ENCODE peak calls at places on chromosomes 2 and 18, in nine cellular contexts. One of them, this sample, is unnamed.

GRCh38 chr2:15323227-15323626 is 237.9 kb downstream of the NBAS start:
- DNase-seq in naive thymus-derived CD4-positive, alpha-beta T cell: no peak
- DNase-seq in stimulated activated naive CD4-positive, alpha-beta T cell: no peak
- DNase-seq in Karpas-422: no peak
- DNase-seq in germinal center: no peak
- DNase-seq in naive B cell: no peak
- DNase-seq in psoas muscle: no peak
- DNase-seq in cardiac muscle cell: no peak
- DNase-seq in mesothelial cell of epicardium: no peak
- DNase-seq in this sample: no peak

GRCh38 chr18:51739044-51739666 is 541.7 kb upstream of the MEX3C start:
- DNase-seq in naive thymus-derived CD4-positive, alpha-beta T cell: no peak
- DNase-seq in stimulated activated naive CD4-positive, alpha-beta T cell: no peak
- DNase-seq in Karpas-422: no peak
- DNase-seq in germinal center: no peak
- DNase-seq in naive B cell: no peak
- DNase-seq in psoas muscle: no peak
- DNase-seq in cardiac muscle cell: no peak
- DNase-seq in mesothelial cell of epicardium: no peak
- DNase-seq in this sample: no peak

GRCh38 chr2:210421916-210422315 is 54.6 kb downstream of the LANCL1 start:
- DNase-seq in naive thymus-derived CD4-positive, alpha-beta T cell: no peak
- DNase-seq in stimulated activated naive CD4-positive, alpha-beta T cell: no peak
- DNase-seq in Karpas-422: no peak
- DNase-seq in germinal center: no peak
- DNase-seq in naive B cell: no peak
- DNase-seq in psoas muscle: no peak
- DNase-seq in cardiac muscle cell: peak
- DNase-seq in mesothelial cell of epicardium: no peak
- DNase-seq in this sample: no peak

GRCh38 chr2:97871096-97871780 is 124.5 kb downstream of the TMEM131 start:
- DNase-seq in naive thymus-derived CD4-positive, alpha-beta T cell: no peak
- DNase-seq in stimulated activated naive CD4-positive, alpha-beta T cell: no peak
- DNase-seq in Karpas-422: no peak
- DNase-seq in germinal center: no peak
- DNase-seq in naive B cell: no peak
- DNase-seq in psoas muscle: no peak
- DNase-seq in cardiac muscle cell: no peak
- DNase-seq in mesothelial cell of epicardium: no peak
- DNase-seq in this sample: no peak

GRCh38 chr18:12282436-12283039 is 25.5 kb upstream of the TUBB6 start:
- DNase-seq in naive thymus-derived CD4-positive, alpha-beta T cell: no peak
- DNase-seq in stimulated activated naive CD4-positive, alpha-beta T cell: no peak
- DNase-seq in Karpas-422: no peak
- DNase-seq in germinal center: no peak
- DNase-seq in naive B cell: no peak
- DNase-seq in psoas muscle: no peak
- DNase-seq in cardiac muscle cell: no peak
- DNase-seq in mesothelial cell of epicardium: no peak
- DNase-seq in this sample: no peak

GRCh38 chr2:132416080-132416911 is at the start of gene GPR39:
- DNase-seq in naive thymus-derived CD4-positive, alpha-beta T cell: no peak
- DNase-seq in stimulated activated naive CD4-positive, alpha-beta T cell: no peak
- DNase-seq in Karpas-422: no peak
- DNase-seq in germinal center: peak
- DNase-seq in naive B cell: no peak
- DNase-seq in psoas muscle: peak
- DNase-seq in cardiac muscle cell: peak
- DNase-seq in mesothelial cell of epicardium: peak
- DNase-seq in this sample: no peak

GRCh38 chr2:236889791-236890704 is 195.6 kb upstream of the COPS8 start:
- DNase-seq in naive thymus-derived CD4-positive, alpha-beta T cell: no peak
- DNase-seq in stimulated activated naive CD4-positive, alpha-beta T cell: no peak
- DNase-seq in Karpas-422: no peak
- DNase-seq in germinal center: no peak
- DNase-seq in naive B cell: no peak
- DNase-seq in psoas muscle: no peak
- DNase-seq in cardiac muscle cell: no peak
- DNase-seq in mesothelial cell of epicardium: no peak
- DNase-seq in this sample: no peak

GRCh38 chr2:205934443-205934842 is 151.5 kb downstream of the INO80D start:
- DNase-seq in naive thymus-derived CD4-positive, alpha-beta T cell: no peak
- DNase-seq in stimulated activated naive CD4-positive, alpha-beta T cell: no peak
- DNase-seq in Karpas-422: no peak
- DNase-seq in germinal center: no peak
- DNase-seq in naive B cell: no peak
- DNase-seq in psoas muscle: no peak
- DNase-seq in cardiac muscle cell: no peak
- DNase-seq in mesothelial cell of epicardium: no peak
- DNase-seq in this sample: no peak

GRCh38 chr18:68263481-68263880 is 451.4 kb downstream of the TMX3 start:
- DNase-seq in naive thymus-derived CD4-positive, alpha-beta T cell: no peak
- DNase-seq in stimulated activated naive CD4-positive, alpha-beta T cell: no peak
- DNase-seq in Karpas-422: no peak
- DNase-seq in germinal center: no peak
- DNase-seq in naive B cell: no peak
- DNase-seq in psoas muscle: no peak
- DNase-seq in cardiac muscle cell: no peak
- DNase-seq in mesothelial cell of epicardium: no peak
- DNase-seq in this sample: no peak

GRCh38 chr18:8805552-8805951 is 100.2 kb downstream of the MTCL1 start:
- DNase-seq in naive thymus-derived CD4-positive, alpha-beta T cell: no peak
- DNase-seq in stimulated activated naive CD4-positive, alpha-beta T cell: no peak
- DNase-seq in Karpas-422: no peak
- DNase-seq in germinal center: no peak
- DNase-seq in naive B cell: no peak
- DNase-seq in psoas muscle: no peak
- DNase-seq in cardiac muscle cell: no peak
- DNase-seq in mesothelial cell of epicardium: no peak
- DNase-seq in this sample: no peak

GRCh38 chr2:216632321-216632951 is 784 bp upstream of the IGFBP2 start:
- DNase-seq in naive thymus-derived CD4-positive, alpha-beta T cell: no peak
- DNase-seq in stimulated activated naive CD4-positive, alpha-beta T cell: no peak
- DNase-seq in Karpas-422: no peak
- DNase-seq in germinal center: no peak
- DNase-seq in naive B cell: no peak
- DNase-seq in psoas muscle: no peak
- DNase-seq in cardiac muscle cell: peak
- DNase-seq in mesothelial cell of epicardium: no peak
- DNase-seq in this sample: no peak

GRCh38 chr2:128734521-128735295 is 416.0 kb upstream of the HS6ST1 start:
- DNase-seq in naive thymus-derived CD4-positive, alpha-beta T cell: peak
- DNase-seq in stimulated activated naive CD4-positive, alpha-beta T cell: no peak
- DNase-seq in Karpas-422: no peak
- DNase-seq in germinal center: peak
- DNase-seq in naive B cell: peak
- DNase-seq in psoas muscle: peak
- DNase-seq in cardiac muscle cell: no peak
- DNase-seq in mesothelial cell of epicardium: no peak
- DNase-seq in this sample: no peak

GRCh38 chr2:217370391-217370790 is 510.5 kb upstream of the TNP1 start:
- DNase-seq in naive thymus-derived CD4-positive, alpha-beta T cell: no peak
- DNase-seq in stimulated activated naive CD4-positive, alpha-beta T cell: no peak
- DNase-seq in Karpas-422: no peak
- DNase-seq in germinal center: no peak
- DNase-seq in naive B cell: no peak
- DNase-seq in psoas muscle: peak
- DNase-seq in cardiac muscle cell: no peak
- DNase-seq in mesothelial cell of epicardium: no peak
- DNase-seq in this sample: no peak

GRCh38 chr2:165425556-165425955 is 43.9 kb upstream of the CSRNP3 start:
- DNase-seq in naive thymus-derived CD4-positive, alpha-beta T cell: no peak
- DNase-seq in stimulated activated naive CD4-positive, alpha-beta T cell: no peak
- DNase-seq in Karpas-422: no peak
- DNase-seq in germinal center: no peak
- DNase-seq in naive B cell: no peak
- DNase-seq in psoas muscle: no peak
- DNase-seq in cardiac muscle cell: no peak
- DNase-seq in mesothelial cell of epicardium: no peak
- DNase-seq in this sample: no peak

GRCh38 chr2:148927010-148927409 is 52.0 kb downstream of the KIF5C start:
- DNase-seq in naive thymus-derived CD4-positive, alpha-beta T cell: no peak
- DNase-seq in stimulated activated naive CD4-positive, alpha-beta T cell: peak
- DNase-seq in Karpas-422: peak
- DNase-seq in germinal center: peak
- DNase-seq in naive B cell: peak
- DNase-seq in psoas muscle: no peak
- DNase-seq in cardiac muscle cell: no peak
- DNase-seq in mesothelial cell of epicardium: no peak
- DNase-seq in this sample: no peak

GRCh38 chr2:60391250-60392013 is 162.0 kb downstream of the BCL11A start:
- DNase-seq in naive thymus-derived CD4-positive, alpha-beta T cell: no peak
- DNase-seq in stimulated activated naive CD4-positive, alpha-beta T cell: no peak
- DNase-seq in Karpas-422: no peak
- DNase-seq in germinal center: no peak
- DNase-seq in naive B cell: no peak
- DNase-seq in psoas muscle: no peak
- DNase-seq in cardiac muscle cell: no peak
- DNase-seq in mesothelial cell of epicardium: no peak
- DNase-seq in this sample: no peak

GRCh38 chr18:75880913-75881504 is 453.5 kb upstream of the SMIM21 start:
- DNase-seq in naive thymus-derived CD4-positive, alpha-beta T cell: no peak
- DNase-seq in stimulated activated naive CD4-positive, alpha-beta T cell: no peak
- DNase-seq in Karpas-422: no peak
- DNase-seq in germinal center: no peak
- DNase-seq in naive B cell: no peak
- DNase-seq in psoas muscle: no peak
- DNase-seq in cardiac muscle cell: no peak
- DNase-seq in mesothelial cell of epicardium: no peak
- DNase-seq in this sample: no peak

GRCh38 chr18:9201224-9201623 is 64.6 kb downstream of the ANKRD12 start:
- DNase-seq in naive thymus-derived CD4-positive, alpha-beta T cell: no peak
- DNase-seq in stimulated activated naive CD4-positive, alpha-beta T cell: no peak
- DNase-seq in Karpas-422: no peak
- DNase-seq in germinal center: no peak
- DNase-seq in naive B cell: no peak
- DNase-seq in psoas muscle: no peak
- DNase-seq in cardiac muscle cell: no peak
- DNase-seq in mesothelial cell of epicardium: no peak
- DNase-seq in this sample: no peak

GRCh38 chr2:71684226-71685072 is 231.1 kb downstream of the DYSF start:
- DNase-seq in naive thymus-derived CD4-positive, alpha-beta T cell: no peak
- DNase-seq in stimulated activated naive CD4-positive, alpha-beta T cell: no peak
- DNase-seq in Karpas-422: no peak
- DNase-seq in germinal center: no peak
- DNase-seq in naive B cell: no peak
- DNase-seq in psoas muscle: no peak
- DNase-seq in cardiac muscle cell: no peak
- DNase-seq in mesothelial cell of epicardium: no peak
- DNase-seq in this sample: no peak

GRCh38 chr18:34595673-34596072 is 114.4 kb upstream of the DTNA start:
- DNase-seq in naive thymus-derived CD4-positive, alpha-beta T cell: no peak
- DNase-seq in stimulated activated naive CD4-positive, alpha-beta T cell: no peak
- DNase-seq in Karpas-422: no peak
- DNase-seq in germinal center: no peak
- DNase-seq in naive B cell: no peak
- DNase-seq in psoas muscle: no peak
- DNase-seq in cardiac muscle cell: no peak
- DNase-seq in mesothelial cell of epicardium: no peak
- DNase-seq in this sample: no peak

This sample was measured in effector CD8-positive, alpha-beta T cell.